ENCODE peak calls at places on chromosomes 6 and 20, in nine cellular contexts. O is HFFc6, F is HFF-Myc, Y is ureter, X is AG10803, E is NCI-H748 treated with DMSO at 0.1 percent for 48 hours, P is SK-N-DZ, Z is AG04450, S is Right ventricle myocardium superior. V is an unnamed sample.

GRCh38 chr20:58719971-58720371 is 27.4 kb downstream of the NPEPL1 start:
- DNase-seq in Y (no peak), O (no peak), S (peak), E (no peak), Z (no peak), P (peak), X (no peak), F (no peak), V (peak)

GRCh38 chr20:17502105-17502504 is 29.1 kb downstream of the BFSP1 start:
- DNase-seq in X (no peak), P (no peak), S (no peak), O (no peak), F (no peak), E (no peak), Z (no peak), Y (no peak), V (peak)

GRCh38 chr6:84017709-84018452 is 15.7 kb upstream of the MRAP2 start:
- DNase-seq in E (no peak), X (no peak), Y (no peak), P (no peak), Z (no peak), O (no peak), S (no peak), F (no peak), V (no peak)

GRCh38 chr6:39992861-39993622 is 58.8 kb upstream of the MOCS1 start:
- DNase-seq in F (no peak), X (no peak), P (no peak), S (no peak), Z (no peak), E (no peak), Y (no peak), O (no peak), V (no peak)

GRCh38 chr6:105993769-105994521 is 92.2 kb upstream of the PRDM1 start:
- DNase-seq in Z (no peak), X (peak), O (peak), S (peak), Y (no peak), P (no peak), F (no peak), E (no peak), V (peak)

GRCh38 chr6:123616942-123617341 is 19.8 kb downstream of the TRDN start:
- DNase-seq in X (no peak), F (no peak), E (no peak), Z (no peak), Y (no peak), O (no peak), S (no peak), P (no peak), V (no peak)

GRCh38 chr6:73854998-73855718 is 159.2 kb downstream of the CD109 start:
- DNase-seq in Z (peak), X (peak), F (peak), S (no peak), E (peak), O (peak), Y (no peak), P (peak), V (no peak)

GRCh38 chr6:45946352-45946751 is 69.3 kb downstream of the CLIC5 start:
- DNase-seq in F (peak), S (peak), Y (peak), Z (peak), O (peak), P (peak), X (peak), E (no peak), V (no peak)

GRCh38 chr20:58645277-58645968 is 5.7 kb upstream of the STX16 start:
- DNase-seq in E (no peak), X (peak), S (no peak), F (no peak), Y (peak), Z (no peak), P (no peak), O (no peak), V (peak)

GRCh38 chr6:134819858-134820495 is 129.9 kb downstream of the ALDH8A1 start:
- DNase-seq in P (no peak), S (no peak), Y (no peak), E (no peak), O (no peak), Z (no peak), F (no peak), X (no peak), V (no peak)

GRCh38 chr6:10465633-10466499 is 51.0 kb upstream of the TFAP2A start:
- DNase-seq in Y (no peak), X (peak), Z (no peak), F (no peak), E (peak), P (peak), O (peak), S (no peak), V (no peak)

GRCh38 chr6:170140129-170140528 is 150.7 kb downstream of the DLL1 start:
- DNase-seq in S (no peak), P (no peak), Z (no peak), Y (peak), E (no peak), X (no peak), O (no peak), F (no peak), V (peak)

GRCh38 chr6:139442188-139442625 is 67.8 kb upstream of the CITED2 start:
- DNase-seq in X (no peak), Y (no peak), P (no peak), O (no peak), F (no peak), Z (no peak), S (no peak), E (no peak), V (no peak)

V was measured in lower leg skin.